ENCODE peak calls at places on chromosomes 1 and 21, in four cellular contexts. W is T-cell, A is fibroblast of the aortic adventitia, P is caudate nucleus. M is an unnamed sample.

GRCh38 chr1:40017951-40018575 is 22.5 kb upstream of the CAP1 start:
- DNase-seq in W (no peak), A (no peak), P (no peak), M (no peak)

GRCh38 chr1:5551274-5551966 is 440.8 kb downstream of the NPHP4 start:
- DNase-seq in W (no peak), A (no peak), P (no peak), M (no peak)

GRCh38 chr1:6438047-6438525 is 13.5 kb downstream of the ESPN start:
- DNase-seq in W (peak; percentile 69), A (peak; percentile 55), P (peak; percentile 32), M (peak; percentile 65)

GRCh38 chr1:247156787-247157232 is 15.0 kb downstream of the ZNF124 start:
- DNase-seq in W (no peak), A (peak; percentile 2), P (no peak), M (no peak)

GRCh38 chr21:29302340-29302991 is 3.7 kb downstream of the BACH1 start:
- DNase-seq in W (no peak), A (peak; percentile 20), P (no peak), M (no peak)

GRCh38 chr1:230186874-230187273 is 119.8 kb downstream of the GALNT2 start:
- DNase-seq in W (no peak), A (no peak), P (no peak), M (no peak)

GRCh38 chr1:54099211-54099610 is 45.8 kb downstream of the TCEANC2 start:
- DNase-seq in W (no peak), A (no peak), P (no peak), M (no peak)

GRCh38 chr1:233440952-233441401 is 113.5 kb downstream of the MAP3K21 start:
- DNase-seq in W (no peak), A (peak; percentile 79), P (peak; percentile 6), M (no peak)

M was measured in activated T-helper 2 cell treated with anti-CD3 and anti-CD28 coated beads, Interferon-gamma antibody, Interleukin-2, Interleukin-4, amounts not matched to agents 10 μg/mL and 5 μg/mL and 100 μg/mL, durations not matched to agents 14 hours and 24 hours and 36 hours.